ENCODE peak calls at places on chromosomes 12 and 14, in eight cellular contexts. N, Z, K, Q, L, D, P and J are unnamed samples. For H3K4me1, the result is how much of the 10 kb centered on the place peaks cover.

GRCh38 chr12:49305762-49306161 is 10.8 kb downstream of the PRPH start:
- DNase-seq in N (no peak), Z (no peak), K (no peak), Q (no peak), L (no peak), D (no peak), P (no peak), J (peak)

GRCh38 chr12:53750812-53751335 is 905 bp downstream of the CISTR start:
- DNase-seq in N (no peak), Z (no peak), K (no peak), Q (no peak), L (peak), D (no peak), P (no peak), J (no peak)

GRCh38 chr14:89000007-89000942 is 175.8 kb downstream of the TTC8 start:
- DNase-seq in N (no peak), Z (no peak), K (no peak), Q (no peak), L (no peak), D (peak), P (peak), J (peak)

GRCh38 chr14:72957213-72957612 is 30.9 kb downstream of the DCAF4 start:
- DNase-seq in N (no peak), Z (no peak), K (no peak), Q (no peak), L (no peak), D (no peak), P (no peak), J (no peak)

GRCh38 chr14:30906752-30907658 is 32.6 kb downstream of the COCH start:
- DNase-seq in N (no peak), Z (no peak), K (no peak), Q (no peak), L (peak), D (no peak), P (peak), J (no peak)

GRCh38 chr12:89655851-89656250 is 52.8 kb downstream of the ATP2B1 start:
- DNase-seq in N (no peak), Z (no peak), K (no peak), Q (no peak), L (no peak), D (no peak), P (peak), J (peak)

GRCh38 chr12:25653487-25654175 is 100.5 kb upstream of the LMNTD1 start:
- DNase-seq in N (no peak), Z (no peak), K (no peak), Q (no peak), L (peak), D (peak), P (no peak), J (no peak)

GRCh38 chr12:47773062-47773857 is at the start of gene SLC48A1:
- DNase-seq in N (peak), Z (no peak), K (peak), Q (no peak), L (peak), D (peak), P (peak), J (peak)

GRCh38 chr12:54413284-54414190 is 5.5 kb downstream of the ITGA5 start:
- DNase-seq in N (peak), Z (no peak), K (no peak), Q (peak), L (peak), D (peak), P (no peak), J (peak)

GRCh38 chr14:71202881-71203280 is 295.6 kb downstream of the PCNX1 start:
- DNase-seq in N (no peak), Z (no peak), K (no peak), Q (no peak), L (no peak), D (no peak), P (no peak), J (no peak)

GRCh38 chr14:74941676-74942097 is 13.7 kb downstream of the PGF start:
- DNase-seq in N (peak), Z (peak), K (no peak), Q (peak), L (peak), D (peak), P (peak), J (peak)

GRCh38 chr14:94474581-94475031 is 1.4 kb downstream of the SERPINA9 start:
- DNase-seq in N (no peak), Z (no peak), K (no peak), Q (no peak), L (no peak), D (no peak), P (no peak), J (no peak)

GRCh38 chr14:65370890-65371289 is 41.6 kb upstream of the FUT8 start:
- DNase-seq in N (no peak), Z (no peak), K (no peak), Q (no peak), L (no peak), D (no peak), P (no peak), J (no peak)

GRCh38 chr12:56315256-56315625 is 547 bp downstream of the CNPY2 start:
- DNase-seq in N (no peak), Z (no peak), K (peak), Q (no peak), L (peak), D (no peak), P (no peak), J (peak)

GRCh38 chr12:114504311-114504710 is 98.4 kb upstream of the TBX5 start:
- DNase-seq in N (no peak), Z (no peak), K (no peak), Q (no peak), L (no peak), D (no peak), P (peak), J (no peak)

GRCh38 chr14:35915185-35915584 is 89.0 kb downstream of the BRMS1L start:
- DNase-seq in N (no peak), Z (no peak), K (no peak), Q (no peak), L (no peak), D (no peak), P (no peak), J (no peak)

GRCh38 chr12:32586390-32586789 is 92.7 kb upstream of the DNM1L start:
- DNase-seq in N (no peak), Z (no peak), K (no peak), Q (no peak), L (no peak), D (no peak), P (peak), J (no peak)

GRCh38 chr14:101858791-101859537 is 97.5 kb downstream of the PPP2R5C start:
- DNase-seq in N (no peak), Z (peak), K (no peak), Q (no peak), L (no peak), D (no peak), P (no peak), J (no peak)

GRCh38 chr14:89576132-89576923 is 159.3 kb upstream of the FOXN3 start:
- DNase-seq in N (no peak), Z (no peak), K (no peak), Q (no peak), L (no peak), D (no peak), P (peak), J (no peak)

GRCh38 chr12:70443274-70443673 is 77.2 kb downstream of the KCNMB4 start:
- DNase-seq in N (no peak), Z (no peak), K (no peak), Q (no peak), L (no peak), D (no peak), P (no peak), J (no peak)

GRCh38 chr14:51006781-51007211 is 62.5 kb upstream of the PYGL start:
- DNase-seq in N (no peak), Z (no peak), K (no peak), Q (peak), L (no peak), D (peak), P (peak), J (no peak)

DNA sequence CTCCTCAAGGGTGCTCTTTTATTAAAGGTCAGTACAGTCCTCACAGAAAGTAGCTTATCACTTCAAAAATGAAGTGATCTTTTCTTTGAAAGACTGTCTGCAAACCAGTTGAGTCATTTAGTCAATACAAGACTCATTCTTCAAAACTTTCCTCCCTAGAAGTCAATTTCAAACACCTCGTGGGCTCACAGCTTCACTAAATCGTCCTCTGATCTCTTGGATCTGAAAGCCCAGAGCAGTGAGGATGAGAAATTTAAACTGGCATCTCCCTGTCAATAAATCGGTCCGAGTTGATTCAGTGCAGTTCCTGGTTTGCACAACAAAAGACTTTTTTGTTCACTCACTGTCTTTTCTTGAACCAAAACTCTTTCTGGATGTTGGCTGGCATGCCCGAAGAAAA is 44.5 kb downstream of the NUAK1 start:
- DNase-seq in N (no peak), Z (no peak), K (no peak), Q (no peak), L (no peak), D (no peak), P (no peak), J (no peak)
- H3K27ac ChIP-seq in N (no peak), Z (no peak), K (no peak), Q (peak), L (no peak), D (peak), P (no peak), J (no peak)

GRCh38 chr14:90615444-90616095 is 200.7 kb downstream of the TTC7B start:
- DNase-seq in N (no peak), Z (no peak), K (no peak), Q (no peak), L (no peak), D (no peak), P (no peak), J (no peak)

GRCh38 chr14:90616881-90617280 is 199.3 kb downstream of the TTC7B start:
- DNase-seq in N (no peak), Z (no peak), K (no peak), Q (no peak), L (no peak), D (no peak), P (no peak), J (no peak)

GRCh38 chr14:90614696-90615260 is 201.5 kb downstream of the TTC7B start:
- DNase-seq in N (no peak), Z (no peak), K (no peak), Q (no peak), L (no peak), D (no peak), P (no peak), J (no peak)

GRCh38 chr14:90617942-90618341 is 198.3 kb downstream of the TTC7B start:
- DNase-seq in N (no peak), Z (peak), K (no peak), Q (no peak), L (no peak), D (no peak), P (no peak), J (no peak)

GRCh38 chr14:90616313-90616712 is 199.9 kb downstream of the TTC7B start:
- DNase-seq in N (no peak), Z (no peak), K (no peak), Q (no peak), L (no peak), D (no peak), P (no peak), J (no peak)
- H3K4me1 ChIP-seq in N (under half), Z (under half), K (under half), Q (under half), L (under half), D (under half), P (under half), J (under half)

GRCh38 chr14:104700224-104700623 is 10.8 kb downstream of the INF2 start:
- DNase-seq in N (no peak), Z (no peak), K (no peak), Q (no peak), L (no peak), D (no peak), P (no peak), J (no peak)
- H3K27ac ChIP-seq in N (no peak), Z (peak), K (peak), Q (peak), L (no peak), D (no peak), P (no peak), J (no peak)

GRCh38 chr12:122902854-122903703 is 7.2 kb upstream of the VPS37B start:
- DNase-seq in N (no peak), Z (no peak), K (no peak), Q (no peak), L (no peak), D (no peak), P (no peak), J (peak)

GRCh38 chr12:122903704-122904034 is 7.7 kb upstream of the VPS37B start:
- DNase-seq in N (no peak), Z (no peak), K (no peak), Q (no peak), L (no peak), D (no peak), P (no peak), J (no peak)

GRCh38 chr12:122895757-122896636 is at the start of gene VPS37B:
- DNase-seq in N (peak), Z (peak), K (peak), Q (peak), L (no peak), D (peak), P (peak), J (peak)

GRCh38 chr12:122896662-122897061 is 738 bp upstream of the VPS37B start:
- DNase-seq in N (no peak), Z (no peak), K (no peak), Q (no peak), L (no peak), D (no peak), P (no peak), J (no peak)

GRCh38 chr12:122899887-122900286 is 4.0 kb upstream of the VPS37B start:
- DNase-seq in N (no peak), Z (no peak), K (no peak), Q (no peak), L (no peak), D (no peak), P (no peak), J (no peak)
- H3K4me1 ChIP-seq in N (under half), Z (under half), K (under half), Q (under half), L (under half), D (under half), P (under half), J (under half)